ENCODE peak calls at places on chromosomes 6 and 20, in six cellular contexts. U is heart left ventricle, S is PC-3, Z is breast epithelium, M is nephron progenitor cell, Y is lower leg skin. C is an unnamed sample.

GRCh38 chr6:21987501-21987957 is 309.3 kb downstream of the PRL start:
- DNase-seq in U (peak), S (peak), Z (peak), M (peak), Y (peak), C (peak)

GRCh38 chr6:158818008-158818579 is 1.1 kb downstream of the EZR start:
- DNase-seq in U (peak), S (peak), Z (peak), M (peak), Y (peak), C (peak)

GRCh38 chr20:50577175-50578018 is 67.2 kb downstream of the PTPN1 start:
- DNase-seq in U (peak), S (no peak), Z (peak), M (no peak), Y (peak), C (no peak)

GRCh38 chr6:110517601-110518280 is 41.3 kb upstream of the SLC22A16 start:
- DNase-seq in U (no peak), S (peak), Z (no peak), M (no peak), Y (no peak), C (no peak)

GRCh38 chr20:3407426-3408250 is at the start of gene DNAAF9:
- DNase-seq in U (peak), S (peak), Z (peak), M (peak), Y (peak), C (peak)

GRCh38 chr6:42545226-42545773 is 18.5 kb upstream of the UBR2 start:
- DNase-seq in U (no peak), S (no peak), Z (no peak), M (no peak), Y (no peak), C (no peak)

GRCh38 chr20:54260116-54260515 is 52.2 kb downstream of the PFDN4 start:
- DNase-seq in U (no peak), S (no peak), Z (no peak), M (no peak), Y (no peak), C (no peak)

GRCh38 chr6:125791151-125791819 is 525 bp downstream of the NCOA7 start:
- DNase-seq in U (no peak), S (peak), Z (peak), M (no peak), Y (no peak), C (peak)

GRCh38 chr6:2733324-2733723 is 17.4 kb downstream of the MYLK4 start:
- DNase-seq in U (peak), S (no peak), Z (no peak), M (no peak), Y (peak), C (peak)

GRCh38 chr6:111487656-111488055 is 4.6 kb upstream of the REV3L start:
- DNase-seq in U (no peak), S (peak), Z (no peak), M (no peak), Y (no peak), C (no peak)

GRCh38 chr6:47105469-47106188 is 63.5 kb upstream of the ADGRF1 start:
- DNase-seq in U (no peak), S (no peak), Z (no peak), M (no peak), Y (no peak), C (no peak)

GRCh38 chr6:53647437-53648094 is 18.0 kb downstream of the KLHL31 start:
- DNase-seq in U (no peak), S (peak), Z (no peak), M (no peak), Y (no peak), C (peak)

GRCh38 chr20:48096957-48097890 is 311.9 kb upstream of the SULF2 start:
- DNase-seq in U (no peak), S (no peak), Z (no peak), M (no peak), Y (peak), C (no peak)

GRCh38 chr6:44926556-44926955 is 401.6 kb upstream of the RUNX2 start:
- DNase-seq in U (no peak), S (peak), Z (no peak), M (no peak), Y (no peak), C (peak)

GRCh38 chr6:50116390-50116789 is 66.7 kb upstream of the DEFB112 start:
- DNase-seq in U (no peak), S (no peak), Z (no peak), M (no peak), Y (no peak), C (no peak)

GRCh38 chr6:31575335-31575901 is at the start of gene TNF:
- DNase-seq in U (peak), S (no peak), Z (peak), M (no peak), Y (peak), C (peak)

GRCh38 chr6:119476024-119476423 is 126.5 kb upstream of the MAN1A1 start:
- DNase-seq in U (no peak), S (no peak), Z (no peak), M (no peak), Y (no peak), C (no peak)

GRCh38 chr20:17097603-17098002 is 129.2 kb upstream of the PCSK2 start:
- DNase-seq in U (no peak), S (no peak), Z (no peak), M (no peak), Y (no peak), C (no peak)

GRCh38 chr6:170423030-170423429 is 116.5 kb downstream of the FAM120B start:
- DNase-seq in U (no peak), S (no peak), Z (no peak), M (peak), Y (no peak), C (no peak)

GRCh38 chr6:139114741-139115140 is 20.1 kb upstream of the HECA start:
- DNase-seq in U (no peak), S (no peak), Z (no peak), M (no peak), Y (no peak), C (no peak)

GRCh38 chr6:155234687-155235543 is 28.9 kb upstream of the CLDN20 start:
- DNase-seq in U (no peak), S (no peak), Z (no peak), M (no peak), Y (peak), C (no peak)

GRCh38 chr20:10408427-10408826 is 25.6 kb downstream of the MKKS start:
- DNase-seq in U (no peak), S (no peak), Z (no peak), M (no peak), Y (no peak), C (no peak)

GRCh38 chr20:10402938-10403593 is 31.0 kb downstream of the MKKS start:
- DNase-seq in U (no peak), S (no peak), Z (no peak), M (no peak), Y (no peak), C (no peak)

GRCh38 chr20:10398834-10399369 is 35.1 kb downstream of the MKKS start:
- DNase-seq in U (no peak), S (no peak), Z (no peak), M (no peak), Y (no peak), C (no peak)

GRCh38 chr20:10404959-10405530 is 29.0 kb downstream of the MKKS start:
- DNase-seq in U (no peak), S (no peak), Z (no peak), M (no peak), Y (no peak), C (no peak)

DNA sequence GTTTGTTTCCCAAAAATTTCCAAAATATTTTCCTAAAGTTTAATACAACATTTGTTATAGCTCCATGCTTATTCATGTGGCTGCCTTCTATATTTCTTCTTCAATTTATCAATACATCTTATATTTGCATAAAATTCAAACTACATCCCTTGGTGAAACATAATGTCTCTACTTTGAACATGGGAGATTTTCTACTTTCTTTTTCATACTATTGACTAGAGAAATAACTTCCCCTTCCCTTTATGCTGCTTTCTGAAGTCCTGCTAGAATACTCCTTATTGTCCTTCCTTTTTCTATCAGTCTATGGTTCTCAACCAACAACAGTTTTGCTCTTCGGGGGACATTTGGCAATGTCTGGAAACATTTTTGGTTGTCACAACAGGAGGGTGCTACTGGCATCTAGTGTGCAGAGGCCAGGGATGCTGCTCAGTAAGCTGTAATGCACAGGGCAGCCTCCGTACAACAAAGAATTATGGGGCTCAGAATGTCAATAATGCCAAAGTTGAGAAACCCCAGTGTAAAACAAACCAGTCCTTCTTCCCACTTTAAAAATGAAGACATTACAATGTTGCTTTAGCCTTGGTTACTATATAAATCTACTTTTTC is 29.9 kb downstream of the MKKS start:
- DNase-seq in U (no peak), S (no peak), Z (no peak), M (no peak), Y (no peak), C (no peak)
- TF ChIP-seq CTCF in U (no peak), S (no peak), Z (no peak), M (no peak), Y (no peak), C (no peak)

GRCh38 chr6:136217002-136217401 is 33.1 kb downstream of the MTFR2 start:
- DNase-seq in U (no peak), S (no peak), Z (no peak), M (no peak), Y (no peak), C (no peak)

GRCh38 chr6:136212616-136213396 is 37.3 kb downstream of the MTFR2 start:
- DNase-seq in U (no peak), S (no peak), Z (no peak), M (no peak), Y (no peak), C (no peak)

GRCh38 chr6:136216503-136216902 is 33.6 kb downstream of the MTFR2 start:
- DNase-seq in U (no peak), S (no peak), Z (no peak), M (no peak), Y (no peak), C (no peak)

GRCh38 chr6:136210450-136211165 is 39.5 kb downstream of the MTFR2 start:
- DNase-seq in U (no peak), S (no peak), Z (no peak), M (no peak), Y (no peak), C (no peak)

DNA sequence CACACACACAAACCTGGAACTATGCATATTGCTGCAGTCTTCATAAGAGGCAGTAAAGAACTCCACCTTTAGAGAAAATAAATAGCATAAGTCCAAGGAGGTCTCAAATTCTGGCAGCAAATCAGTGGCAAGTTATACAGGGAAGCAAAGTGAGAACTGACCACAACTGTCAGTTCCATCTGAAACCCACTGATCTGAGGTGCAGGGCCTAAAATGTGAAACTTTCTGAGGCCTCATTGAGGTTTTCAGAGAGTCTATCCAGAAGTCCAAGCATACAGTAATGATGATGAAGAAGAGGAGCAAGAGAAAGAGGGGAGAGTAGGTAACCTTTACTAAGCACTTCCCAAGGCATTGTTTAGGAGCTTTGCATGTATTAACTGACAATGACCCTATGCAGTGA is 36.3 kb downstream of the MTFR2 start:
- DNase-seq in U (no peak), S (no peak), Z (no peak), M (no peak), Y (no peak), C (no peak)
- TF ChIP-seq CTCF in U (no peak), S (no peak), Z (no peak), M (no peak), Y (no peak), C (no peak)

DNA sequence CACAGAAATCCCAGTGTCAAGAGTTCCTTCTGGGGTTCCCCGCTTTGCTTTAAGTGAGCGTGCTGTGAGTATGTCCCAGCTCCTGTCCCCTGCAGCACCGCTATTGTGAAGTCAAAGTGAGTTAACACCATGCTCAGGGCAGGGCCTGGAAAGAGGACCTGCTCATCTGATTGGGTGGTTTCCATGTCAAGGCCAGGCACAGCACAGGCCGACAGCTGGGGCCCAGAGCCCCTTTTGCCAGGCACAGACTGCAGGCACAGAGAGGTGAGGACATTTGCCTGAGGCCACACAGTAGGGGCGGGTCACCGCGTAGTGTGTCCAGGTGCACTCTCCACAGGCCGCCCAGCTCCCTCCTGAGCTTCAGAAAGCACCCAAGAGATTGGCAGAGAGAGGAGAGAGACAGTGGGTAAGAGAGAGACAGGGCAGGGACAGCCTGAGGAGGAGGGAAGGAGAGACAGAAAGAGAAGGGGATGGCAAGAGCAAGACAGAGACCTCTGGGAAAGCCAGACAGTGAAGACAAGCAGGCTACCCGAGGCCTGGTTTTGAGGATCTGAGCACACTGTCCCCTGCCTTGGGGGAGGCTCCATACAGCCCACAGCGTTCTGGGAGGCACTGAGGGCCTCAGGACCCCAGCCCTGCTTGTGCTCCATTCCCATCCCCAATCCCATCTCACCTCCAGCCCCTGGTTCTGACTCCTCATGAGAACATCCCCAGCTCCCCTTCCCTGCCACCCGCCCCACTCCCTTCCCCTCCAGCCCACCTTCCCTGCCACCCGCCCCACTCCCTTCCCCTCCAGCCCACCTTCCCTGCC is 6.5 kb upstream of the BPIFB1 start:
- DNase-seq in U (no peak), S (no peak), Z (no peak), M (no peak), Y (peak), C (no peak)
- TF ChIP-seq CTCF in U (no peak), S (no peak), Z (no peak), M (no peak), Y (no peak), C (no peak)

GRCh38 chr6:27474672-27475071 is 1.8 kb upstream of the ZNF184 start:
- DNase-seq in U (no peak), S (no peak), Z (no peak), M (no peak), Y (no peak), C (no peak)

GRCh38 chr6:27471365-27472115 is 1.4 kb downstream of the ZNF184 start:
- DNase-seq in U (no peak), S (peak), Z (no peak), M (no peak), Y (no peak), C (no peak)

GRCh38 chr6:27472182-27472616 is 706 bp downstream of the ZNF184 start:
- DNase-seq in U (no peak), S (peak), Z (peak), M (peak), Y (no peak), C (peak)

GRCh38 chr6:27474172-27474465 is 1.2 kb upstream of the ZNF184 start:
- DNase-seq in U (no peak), S (no peak), Z (no peak), M (no peak), Y (no peak), C (no peak)

GRCh38 chr6:27472617-27473400 is at the start of gene ZNF184:
- DNase-seq in U (peak), S (peak), Z (peak), M (peak), Y (peak), C (peak)
- TF ChIP-seq CTCF in U (no peak), S (no peak), Z (peak), M (no peak), Y (no peak), C (peak)

GRCh38 chr6:36285187-36285612 is 15.3 kb downstream of the PNPLA1 start:
- DNase-seq in U (no peak), S (no peak), Z (no peak), M (peak), Y (no peak), C (peak)
- TF ChIP-seq CTCF in U (no peak), S (no peak), Z (no peak), M (no peak), Y (no peak), C (no peak)

DNA sequence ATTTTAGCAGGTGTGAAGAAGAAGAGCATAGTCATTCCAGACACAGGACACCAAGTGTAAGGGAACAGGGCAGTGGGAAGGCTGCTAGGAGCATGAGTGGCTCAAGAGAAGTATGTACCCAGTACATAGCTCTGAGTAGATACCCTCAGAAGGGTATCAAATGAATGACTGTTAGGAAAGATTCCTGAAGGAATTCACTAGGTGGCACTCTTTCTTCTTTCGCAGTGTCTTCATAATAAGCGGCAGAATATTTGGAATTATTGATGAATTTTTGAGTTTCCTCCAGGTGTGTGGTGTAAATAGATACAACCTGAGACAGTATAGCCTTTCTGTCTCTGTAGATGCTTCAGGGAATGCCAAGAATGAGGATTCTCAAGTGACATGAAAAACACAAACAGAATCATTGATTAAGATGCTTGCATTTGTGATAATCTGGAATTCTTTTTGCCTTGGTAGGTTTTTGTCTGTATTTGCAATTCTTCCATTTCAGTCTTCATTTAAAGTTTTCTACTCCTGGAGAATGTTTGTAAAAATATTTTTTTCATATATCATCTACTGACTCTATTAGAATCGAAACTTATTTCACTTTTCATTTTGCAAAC is 264.3 kb upstream of the RIMS1 start:
- DNase-seq in U (no peak), S (peak), Z (no peak), M (no peak), Y (no peak), C (no peak)
- TF ChIP-seq CTCF in U (no peak), S (peak), Z (no peak), M (peak), Y (no peak), C (no peak)